ENCODE peak calls at places on chromosomes 3 and 15, in seven cellular contexts. E is SK-N-SH, O is HCT116, V is OCI-LY7, I is GM23338, X is hepatocyte, Y is neural progenitor cell. F is an unnamed sample.

GRCh38 chr3:160003520-160004128 is 15.0 kb downstream of the IL12A start:
- DNase-seq in X (peak; percentile 64), V (peak; percentile 23), O (peak; percentile 48), E (peak; percentile 57), I (peak; percentile 83), Y (peak; percentile 68), F (peak; percentile 78)

GRCh38 chr3:48433472-48434118 is 3.7 kb upstream of the PLXNB1 start:
- DNase-seq in Y (peak; percentile 69), I (no peak), O (no peak), E (no peak), V (no peak), X (peak; percentile 79), F (peak; percentile 26)

GRCh38 chr15:27179789-27180188 is 208.8 kb downstream of the GABRG3 start:
- DNase-seq in X (no peak), E (no peak), Y (no peak), O (no peak), V (no peak), I (no peak), F (no peak)

GRCh38 chr3:61227799-61228198 is 23.5 kb downstream of the FHIT start:
- DNase-seq in Y (no peak), V (no peak), O (no peak), E (no peak), X (no peak), I (no peak), F (no peak)

GRCh38 chr3:141071681-141072260 is 20.6 kb downstream of the SPSB4 start:
- DNase-seq in E (peak; percentile 49), V (no peak), X (no peak), Y (no peak), O (no peak), I (no peak), F (no peak)

GRCh38 chr15:48371550-48371949 is 40.3 kb downstream of the DUT start:
- DNase-seq in O (no peak), V (no peak), I (no peak), E (no peak), Y (no peak), X (no peak), F (no peak)

GRCh38 chr15:59035157-59035556 is 47.7 kb downstream of the RNF111 start:
- DNase-seq in X (no peak), Y (no peak), I (no peak), O (no peak), E (no peak), V (no peak), F (no peak)

GRCh38 chr15:33169625-33170024 is 24.9 kb downstream of the FMN1 start:
- DNase-seq in O (no peak), X (no peak), Y (no peak), E (no peak), V (no peak), I (no peak), F (no peak)

GRCh38 chr3:124272611-124273151 is 280.8 kb upstream of the ROPN1 start:
- DNase-seq in X (no peak), I (no peak), O (no peak), V (no peak), Y (no peak), E (no peak), F (peak; percentile 20)

GRCh38 chr3:101870138-101870537 is 20.8 kb downstream of the NFKBIZ start:
- DNase-seq in O (no peak), E (no peak), I (no peak), V (no peak), Y (no peak), X (no peak), F (peak; percentile 75)

GRCh38 chr15:84734794-84735479 is 13.5 kb upstream of the ZNF592 start:
- DNase-seq in V (peak; percentile 95), I (peak; percentile 98), O (peak; percentile 85), Y (peak; percentile 71), X (peak; percentile 93), E (no peak), F (peak; percentile 88)

GRCh38 chr3:147038456-147038855 is 367.9 kb downstream of the ZIC4 start:
- DNase-seq in E (no peak), V (no peak), I (no peak), Y (no peak), O (no peak), X (no peak), F (no peak)

GRCh38 chr3:55091381-55092225 is 163.7 kb upstream of the LRTM1 start:
- DNase-seq in V (no peak), X (no peak), O (no peak), Y (no peak), I (no peak), E (no peak), F (peak; percentile 22)

GRCh38 chr3:99248913-99249312 is 347.4 kb upstream of the DCBLD2 start:
- DNase-seq in O (no peak), V (no peak), I (no peak), Y (no peak), E (no peak), X (no peak), F (peak; percentile 21)

GRCh38 chr15:78418681-78419080 is 19.3 kb upstream of the IREB2 start:
- DNase-seq in X (no peak), E (no peak), O (no peak), V (no peak), I (no peak), Y (no peak), F (no peak)

GRCh38 chr15:78418239-78418638 is 19.8 kb upstream of the IREB2 start:
- DNase-seq in V (no peak), Y (no peak), O (no peak), X (no peak), I (no peak), E (no peak), F (peak; percentile 49)

GRCh38 chr15:78419331-78419730 is 18.7 kb upstream of the IREB2 start:
- DNase-seq in V (no peak), O (no peak), X (no peak), E (no peak), I (no peak), Y (no peak), F (no peak)

GRCh38 chr15:78414608-78415250 is 23.3 kb upstream of the IREB2 start:
- DNase-seq in X (no peak), I (no peak), O (no peak), V (no peak), Y (no peak), E (no peak), F (no peak)

GRCh38 chr15:78415284-78415683 is 22.7 kb upstream of the IREB2 start:
- DNase-seq in V (no peak), I (peak; percentile 71), Y (peak; percentile 34), O (peak; percentile 28), X (peak; percentile 57), E (no peak), F (peak; percentile 63)
- H3K27ac ChIP-seq in V (no peak overlapping the region), I (no peak overlapping the region), Y (no peak overlapping the region), O (no peak overlapping the region), X (no peak overlapping the region), E (no peak overlapping the region), F (no peak overlapping the region)

GRCh38 chr3:168062679-168063078 is 33.0 kb downstream of the GOLIM4 start:
- DNase-seq in I (no peak), Y (no peak), X (no peak), E (no peak), V (no peak), O (no peak), F (no peak)

GRCh38 chr3:168058482-168058881 is 37.2 kb downstream of the GOLIM4 start:
- DNase-seq in Y (no peak), O (no peak), X (no peak), V (no peak), E (no peak), I (no peak), F (no peak)

GRCh38 chr3:168063122-168063521 is 32.6 kb downstream of the GOLIM4 start:
- DNase-seq in I (no peak), E (no peak), Y (no peak), X (no peak), V (no peak), O (no peak), F (no peak)

GRCh38 chr3:168060317-168060716 is 35.4 kb downstream of the GOLIM4 start:
- DNase-seq in E (no peak), O (no peak), I (no peak), V (no peak), X (no peak), Y (no peak), F (no peak)

DNA sequence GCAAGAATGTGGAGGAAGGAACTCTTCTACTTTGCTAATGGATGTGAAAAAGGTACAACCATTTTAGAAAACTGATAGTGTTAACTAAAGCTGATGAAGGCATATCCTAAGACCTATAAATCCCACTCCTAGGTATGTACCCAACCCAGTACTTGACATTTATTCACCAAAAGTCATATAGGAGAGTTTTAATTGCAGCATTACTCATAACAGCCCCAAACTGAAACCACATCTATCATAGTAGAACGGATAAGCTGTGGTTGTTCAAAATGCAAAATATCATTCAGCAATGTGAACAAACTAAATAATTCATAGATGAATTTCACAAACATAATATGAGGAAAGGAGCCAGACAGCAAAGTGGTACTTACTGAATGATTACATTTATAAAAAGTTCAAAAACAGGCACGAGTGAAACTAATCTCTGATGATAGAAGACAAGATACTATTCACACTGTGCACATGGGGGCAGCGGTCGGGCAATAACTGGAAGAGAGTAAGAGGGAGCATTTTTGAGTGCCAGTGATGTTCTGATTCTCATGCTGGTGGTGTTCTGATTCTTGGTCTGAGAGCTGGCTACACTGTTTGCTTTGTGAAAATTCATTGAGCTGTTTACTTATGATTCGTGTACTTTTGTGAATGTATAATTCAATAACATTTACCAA is 34.3 kb downstream of the GOLIM4 start:
- DNase-seq in I (no peak), X (no peak), E (no peak), Y (no peak), V (peak; percentile 14), O (no peak), F (peak; percentile 28)
- TF ChIP-seq CTCF in I (peak; percentile 10), X (no peak), E (peak; percentile 40), Y (no peak), V (peak; percentile 55), O (no peak), F (peak; percentile 51)

GRCh38 chr15:26050271-26050670 is 187.1 kb upstream of the ATP10A start:
- DNase-seq in O (no peak), I (no peak), E (peak; percentile 33), X (no peak), Y (no peak), V (no peak), F (no peak)
- TF ChIP-seq EZH2phosphoT487 in O (no peak), I (no peak), E (no peak), X (no peak), Y (no peak), V (no peak), F (no peak)

GRCh38 chr15:42471002-42471401 is 19.9 kb downstream of the ZNF106 start:
- DNase-seq in V (no peak), X (no peak), I (no peak), O (no peak), E (no peak), Y (no peak), F (no peak)

GRCh38 chr15:42461261-42461660 is 29.7 kb downstream of the ZNF106 start:
- DNase-seq in X (no peak), Y (no peak), V (no peak), I (no peak), O (no peak), E (no peak), F (no peak)

DNA sequence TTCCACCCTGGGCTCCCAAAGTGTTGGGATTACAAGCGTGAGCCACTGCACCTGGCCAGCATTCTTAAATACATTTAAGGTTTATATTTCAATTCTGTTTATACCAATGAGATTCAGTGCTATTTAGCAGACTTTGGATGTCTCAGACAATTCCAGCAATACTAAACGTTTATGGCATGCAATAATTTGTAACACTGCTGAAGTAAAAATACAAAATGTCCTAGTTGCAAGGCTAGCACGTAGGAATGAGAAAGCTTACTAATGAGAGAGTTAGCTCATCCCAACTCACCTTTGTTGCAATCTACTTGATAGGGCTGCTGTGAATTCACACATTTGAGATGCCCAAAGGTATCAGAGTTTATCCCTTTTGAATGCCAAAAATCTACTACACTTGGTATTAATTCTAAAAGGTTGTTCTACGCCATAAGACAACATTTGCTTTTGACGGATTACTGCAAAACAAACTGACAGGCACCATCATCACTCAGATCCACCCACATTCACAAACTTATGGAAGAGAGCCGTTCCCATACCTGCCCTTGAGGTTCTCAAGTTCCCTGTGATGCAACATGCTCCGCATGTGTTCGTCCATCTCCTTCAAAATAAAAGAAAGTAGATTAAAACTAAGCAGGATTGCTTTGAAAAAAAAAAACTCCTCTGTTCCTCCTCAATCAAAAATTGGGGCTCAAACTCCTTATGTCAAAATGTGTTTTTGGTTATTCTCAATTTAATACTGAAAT is 25.3 kb downstream of the ZNF106 start:
- DNase-seq in Y (no peak), V (no peak), I (no peak), E (no peak), X (no peak), O (no peak), F (no peak)
- H3K27ac ChIP-seq in Y (no peak overlapping the region), V (no peak overlapping the region), I (peak overlapping the region; percentile 29), E (no peak overlapping the region), X (peak overlapping the region; percentile 51), O (no peak overlapping the region), F (no peak overlapping the region)